ENCODE peak calls at places on chromosomes 12 and 14, in eight cellular contexts. One of them, this sample, is unnamed.

GRCh38 chr14:50839048-50839447 is 8.1 kb upstream of the NIN start:
- DNase-seq in EH: peak
- DNase-seq in ovary: no peak
- DNase-seq in Right ventricle myocardium superior: no peak
- DNase-seq in posterior cingulate gyrus: no peak
- DNase-seq in cardiac muscle cell: no peak
- DNase-seq in CD8-positive, alpha-beta T cell: no peak
- DNase-seq in mucosa of descending colon: no peak
- DNase-seq in this sample: no peak

GRCh38 chr12:23585782-23586163 is 363.7 kb downstream of the SOX5 start:
- DNase-seq in EH: no peak
- DNase-seq in ovary: no peak
- DNase-seq in Right ventricle myocardium superior: no peak
- DNase-seq in posterior cingulate gyrus: no peak
- DNase-seq in cardiac muscle cell: no peak
- DNase-seq in CD8-positive, alpha-beta T cell: no peak
- DNase-seq in mucosa of descending colon: no peak
- DNase-seq in this sample: no peak

GRCh38 chr12:93778306-93778705 is 101.1 kb downstream of the CRADD start:
- DNase-seq in EH: peak
- DNase-seq in ovary: peak
- DNase-seq in Right ventricle myocardium superior: peak
- DNase-seq in posterior cingulate gyrus: no peak
- DNase-seq in cardiac muscle cell: no peak
- DNase-seq in CD8-positive, alpha-beta T cell: no peak
- DNase-seq in mucosa of descending colon: peak
- DNase-seq in this sample: no peak

GRCh38 chr14:24337824-24338175 is 2.0 kb downstream of the RIPK3 start:
- DNase-seq in EH: no peak
- DNase-seq in ovary: no peak
- DNase-seq in Right ventricle myocardium superior: no peak
- DNase-seq in posterior cingulate gyrus: no peak
- DNase-seq in cardiac muscle cell: no peak
- DNase-seq in CD8-positive, alpha-beta T cell: no peak
- DNase-seq in mucosa of descending colon: no peak
- DNase-seq in this sample: no peak

GRCh38 chr14:51093371-51094281 is 1.3 kb downstream of the TRIM9 start:
- DNase-seq in EH: no peak
- DNase-seq in ovary: peak
- DNase-seq in Right ventricle myocardium superior: peak
- DNase-seq in posterior cingulate gyrus: peak
- DNase-seq in cardiac muscle cell: peak
- DNase-seq in CD8-positive, alpha-beta T cell: no peak
- DNase-seq in mucosa of descending colon: peak
- DNase-seq in this sample: no peak

GRCh38 chr12:52311282-52311643 is 9.9 kb downstream of the KRT83 start:
- DNase-seq in EH: peak
- DNase-seq in ovary: no peak
- DNase-seq in Right ventricle myocardium superior: no peak
- DNase-seq in posterior cingulate gyrus: no peak
- DNase-seq in cardiac muscle cell: no peak
- DNase-seq in CD8-positive, alpha-beta T cell: no peak
- DNase-seq in mucosa of descending colon: no peak
- DNase-seq in this sample: no peak

GRCh38 chr12:106369624-106370346 is 12.2 kb downstream of the POLR3B start:
- DNase-seq in EH: peak
- DNase-seq in ovary: no peak
- DNase-seq in Right ventricle myocardium superior: no peak
- DNase-seq in posterior cingulate gyrus: no peak
- DNase-seq in cardiac muscle cell: no peak
- DNase-seq in CD8-positive, alpha-beta T cell: no peak
- DNase-seq in mucosa of descending colon: no peak
- DNase-seq in this sample: no peak

GRCh38 chr12:79023784-79024183 is 159.2 kb downstream of the SYT1 start:
- DNase-seq in EH: no peak
- DNase-seq in ovary: no peak
- DNase-seq in Right ventricle myocardium superior: no peak
- DNase-seq in posterior cingulate gyrus: no peak
- DNase-seq in cardiac muscle cell: no peak
- DNase-seq in CD8-positive, alpha-beta T cell: no peak
- DNase-seq in mucosa of descending colon: no peak
- DNase-seq in this sample: no peak

GRCh38 chr12:127998936-127999467 is 268.0 kb upstream of the TMEM132C start:
- DNase-seq in EH: peak
- DNase-seq in ovary: no peak
- DNase-seq in Right ventricle myocardium superior: no peak
- DNase-seq in posterior cingulate gyrus: no peak
- DNase-seq in cardiac muscle cell: no peak
- DNase-seq in CD8-positive, alpha-beta T cell: no peak
- DNase-seq in mucosa of descending colon: no peak
- DNase-seq in this sample: no peak

GRCh38 chr14:73976150-73976549 is 26.0 kb downstream of the COQ6 start:
- DNase-seq in EH: no peak
- DNase-seq in ovary: no peak
- DNase-seq in Right ventricle myocardium superior: no peak
- DNase-seq in posterior cingulate gyrus: no peak
- DNase-seq in cardiac muscle cell: no peak
- DNase-seq in CD8-positive, alpha-beta T cell: no peak
- DNase-seq in mucosa of descending colon: no peak
- DNase-seq in this sample: no peak

GRCh38 chr14:51289169-51289568 is 49.1 kb downstream of the TMX1 start:
- DNase-seq in EH: peak
- DNase-seq in ovary: no peak
- DNase-seq in Right ventricle myocardium superior: no peak
- DNase-seq in posterior cingulate gyrus: no peak
- DNase-seq in cardiac muscle cell: no peak
- DNase-seq in CD8-positive, alpha-beta T cell: no peak
- DNase-seq in mucosa of descending colon: no peak
- DNase-seq in this sample: no peak

GRCh38 chr12:94404854-94405253 is 54.8 kb downstream of the CEP83 start:
- DNase-seq in EH: no peak
- DNase-seq in ovary: no peak
- DNase-seq in Right ventricle myocardium superior: no peak
- DNase-seq in posterior cingulate gyrus: no peak
- DNase-seq in cardiac muscle cell: no peak
- DNase-seq in CD8-positive, alpha-beta T cell: no peak
- DNase-seq in mucosa of descending colon: no peak
- DNase-seq in this sample: no peak

GRCh38 chr12:119902084-119902509 is 25.0 kb upstream of the CIT start:
- DNase-seq in EH: peak
- DNase-seq in ovary: no peak
- DNase-seq in Right ventricle myocardium superior: peak
- DNase-seq in posterior cingulate gyrus: peak
- DNase-seq in cardiac muscle cell: peak
- DNase-seq in CD8-positive, alpha-beta T cell: peak
- DNase-seq in mucosa of descending colon: peak
- DNase-seq in this sample: peak

GRCh38 chr12:4829161-4829792 is 80.4 kb upstream of the KCNA1 start:
- DNase-seq in EH: no peak
- DNase-seq in ovary: no peak
- DNase-seq in Right ventricle myocardium superior: no peak
- DNase-seq in posterior cingulate gyrus: no peak
- DNase-seq in cardiac muscle cell: no peak
- DNase-seq in CD8-positive, alpha-beta T cell: no peak
- DNase-seq in mucosa of descending colon: no peak
- DNase-seq in this sample: no peak

GRCh38 chr12:120077260-120077659 is 39.3 kb downstream of the RAB35 start:
- DNase-seq in EH: no peak
- DNase-seq in ovary: no peak
- DNase-seq in Right ventricle myocardium superior: no peak
- DNase-seq in posterior cingulate gyrus: no peak
- DNase-seq in cardiac muscle cell: no peak
- DNase-seq in CD8-positive, alpha-beta T cell: no peak
- DNase-seq in mucosa of descending colon: no peak
- DNase-seq in this sample: no peak

GRCh38 chr12:102652645-102653313 is 172.4 kb upstream of the IGF1 start:
- DNase-seq in EH: no peak
- DNase-seq in ovary: no peak
- DNase-seq in Right ventricle myocardium superior: no peak
- DNase-seq in posterior cingulate gyrus: no peak
- DNase-seq in cardiac muscle cell: no peak
- DNase-seq in CD8-positive, alpha-beta T cell: no peak
- DNase-seq in mucosa of descending colon: no peak
- DNase-seq in this sample: no peak

GRCh38 chr12:31353730-31354708 is 28.1 kb upstream of the SINHCAF start:
- DNase-seq in EH: no peak
- DNase-seq in ovary: no peak
- DNase-seq in Right ventricle myocardium superior: no peak
- DNase-seq in posterior cingulate gyrus: no peak
- DNase-seq in cardiac muscle cell: no peak
- DNase-seq in CD8-positive, alpha-beta T cell: no peak
- DNase-seq in mucosa of descending colon: peak
- DNase-seq in this sample: no peak

GRCh38 chr12:12983420-12984035 is 16.5 kb downstream of the HEBP1 start:
- DNase-seq in EH: peak
- DNase-seq in ovary: no peak
- DNase-seq in Right ventricle myocardium superior: no peak
- DNase-seq in posterior cingulate gyrus: no peak
- DNase-seq in cardiac muscle cell: peak
- DNase-seq in CD8-positive, alpha-beta T cell: no peak
- DNase-seq in mucosa of descending colon: peak
- DNase-seq in this sample: no peak

GRCh38 chr14:57961793-57962075 is 95.8 kb upstream of the SLC35F4 start:
- DNase-seq in EH: no peak
- DNase-seq in ovary: no peak
- DNase-seq in Right ventricle myocardium superior: no peak
- DNase-seq in posterior cingulate gyrus: no peak
- DNase-seq in cardiac muscle cell: no peak
- DNase-seq in CD8-positive, alpha-beta T cell: no peak
- DNase-seq in mucosa of descending colon: no peak
- DNase-seq in this sample: no peak

GRCh38 chr12:58470266-58471010 is 449.9 kb downstream of the LRIG3 start:
- DNase-seq in EH: no peak
- DNase-seq in ovary: no peak
- DNase-seq in Right ventricle myocardium superior: no peak
- DNase-seq in posterior cingulate gyrus: no peak
- DNase-seq in cardiac muscle cell: no peak
- DNase-seq in CD8-positive, alpha-beta T cell: no peak
- DNase-seq in mucosa of descending colon: no peak
- DNase-seq in this sample: no peak

GRCh38 chr12:6547987-6548386 is 7.9 kb downstream of the IFFO1 start:
- DNase-seq in EH: peak
- DNase-seq in ovary: peak
- DNase-seq in Right ventricle myocardium superior: peak
- DNase-seq in posterior cingulate gyrus: no peak
- DNase-seq in cardiac muscle cell: no peak
- DNase-seq in CD8-positive, alpha-beta T cell: no peak
- DNase-seq in mucosa of descending colon: no peak
- DNase-seq in this sample: no peak

GRCh38 chr14:33646692-33647260 is 304.1 kb downstream of the EGLN3 start:
- DNase-seq in EH: peak
- DNase-seq in ovary: no peak
- DNase-seq in Right ventricle myocardium superior: no peak
- DNase-seq in posterior cingulate gyrus: no peak
- DNase-seq in cardiac muscle cell: no peak
- DNase-seq in CD8-positive, alpha-beta T cell: no peak
- DNase-seq in mucosa of descending colon: no peak
- DNase-seq in this sample: no peak

GRCh38 chr12:26113853-26114719 is 10.8 kb downstream of the BHLHE41 start:
- DNase-seq in EH: peak
- DNase-seq in ovary: peak
- DNase-seq in Right ventricle myocardium superior: peak
- DNase-seq in posterior cingulate gyrus: peak
- DNase-seq in cardiac muscle cell: peak
- DNase-seq in CD8-positive, alpha-beta T cell: peak
- DNase-seq in mucosa of descending colon: peak
- DNase-seq in this sample: peak

GRCh38 chr12:123829561-123829960 is 67.5 kb downstream of the DNAH10 start:
- DNase-seq in EH: no peak
- DNase-seq in ovary: no peak
- DNase-seq in Right ventricle myocardium superior: no peak
- DNase-seq in posterior cingulate gyrus: no peak
- DNase-seq in cardiac muscle cell: no peak
- DNase-seq in CD8-positive, alpha-beta T cell: no peak
- DNase-seq in mucosa of descending colon: no peak
- DNase-seq in this sample: no peak

GRCh38 chr14:58876613-58877012 is 238.9 kb downstream of the DACT1 start:
- DNase-seq in EH: peak
- DNase-seq in ovary: no peak
- DNase-seq in Right ventricle myocardium superior: no peak
- DNase-seq in posterior cingulate gyrus: no peak
- DNase-seq in cardiac muscle cell: no peak
- DNase-seq in CD8-positive, alpha-beta T cell: no peak
- DNase-seq in mucosa of descending colon: no peak
- DNase-seq in this sample: no peak

GRCh38 chr12:10235761-10236631 is 23.3 kb downstream of the GABARAPL1 start:
- DNase-seq in EH: peak
- DNase-seq in ovary: peak
- DNase-seq in Right ventricle myocardium superior: peak
- DNase-seq in posterior cingulate gyrus: peak
- DNase-seq in cardiac muscle cell: peak
- DNase-seq in CD8-positive, alpha-beta T cell: peak
- DNase-seq in mucosa of descending colon: peak
- DNase-seq in this sample: peak

GRCh38 chr14:59679872-59680271 is 103.3 kb upstream of the CCDC175 start:
- DNase-seq in EH: peak
- DNase-seq in ovary: no peak
- DNase-seq in Right ventricle myocardium superior: no peak
- DNase-seq in posterior cingulate gyrus: no peak
- DNase-seq in cardiac muscle cell: peak
- DNase-seq in CD8-positive, alpha-beta T cell: no peak
- DNase-seq in mucosa of descending colon: peak
- DNase-seq in this sample: no peak

GRCh38 chr12:83573676-83574075 is 887.0 kb downstream of the TMTC2 start:
- DNase-seq in EH: no peak
- DNase-seq in ovary: no peak
- DNase-seq in Right ventricle myocardium superior: peak
- DNase-seq in posterior cingulate gyrus: no peak
- DNase-seq in cardiac muscle cell: no peak
- DNase-seq in CD8-positive, alpha-beta T cell: no peak
- DNase-seq in mucosa of descending colon: no peak
- DNase-seq in this sample: no peak

GRCh38 chr14:21536395-21537087 is 10.4 kb upstream of the SALL2 start:
- DNase-seq in EH: no peak
- DNase-seq in ovary: no peak
- DNase-seq in Right ventricle myocardium superior: no peak
- DNase-seq in posterior cingulate gyrus: no peak
- DNase-seq in cardiac muscle cell: peak
- DNase-seq in CD8-positive, alpha-beta T cell: no peak
- DNase-seq in mucosa of descending colon: no peak
- DNase-seq in this sample: no peak

GRCh38 chr12:75859868-75860267 is 171.7 kb downstream of the PHLDA1 start:
- DNase-seq in EH: peak
- DNase-seq in ovary: no peak
- DNase-seq in Right ventricle myocardium superior: no peak
- DNase-seq in posterior cingulate gyrus: no peak
- DNase-seq in cardiac muscle cell: no peak
- DNase-seq in CD8-positive, alpha-beta T cell: no peak
- DNase-seq in mucosa of descending colon: no peak
- DNase-seq in this sample: no peak

GRCh38 chr14:63438065-63438757 is 105.0 kb downstream of the PPP2R5E start:
- DNase-seq in EH: peak
- DNase-seq in ovary: peak
- DNase-seq in Right ventricle myocardium superior: no peak
- DNase-seq in posterior cingulate gyrus: no peak
- DNase-seq in cardiac muscle cell: no peak
- DNase-seq in CD8-positive, alpha-beta T cell: no peak
- DNase-seq in mucosa of descending colon: peak
- DNase-seq in this sample: no peak

GRCh38 chr14:68688872-68689371 is 103.9 kb downstream of the ZFP36L1 start:
- DNase-seq in EH: peak
- DNase-seq in ovary: peak
- DNase-seq in Right ventricle myocardium superior: no peak
- DNase-seq in posterior cingulate gyrus: no peak
- DNase-seq in cardiac muscle cell: no peak
- DNase-seq in CD8-positive, alpha-beta T cell: no peak
- DNase-seq in mucosa of descending colon: peak
- DNase-seq in this sample: no peak

GRCh38 chr14:73785336-73785833 is 66.2 kb upstream of the PTGR2 start:
- DNase-seq in EH: peak
- DNase-seq in ovary: peak
- DNase-seq in Right ventricle myocardium superior: no peak
- DNase-seq in posterior cingulate gyrus: no peak
- DNase-seq in cardiac muscle cell: no peak
- DNase-seq in CD8-positive, alpha-beta T cell: no peak
- DNase-seq in mucosa of descending colon: peak
- DNase-seq in this sample: peak

GRCh38 chr12:76422878-76423438 is 74.7 kb upstream of the BBS10 start:
- DNase-seq in EH: peak
- DNase-seq in ovary: no peak
- DNase-seq in Right ventricle myocardium superior: no peak
- DNase-seq in posterior cingulate gyrus: no peak
- DNase-seq in cardiac muscle cell: no peak
- DNase-seq in CD8-positive, alpha-beta T cell: no peak
- DNase-seq in mucosa of descending colon: no peak
- DNase-seq in this sample: no peak